ENCODE peak calls at places on chromosomes 6 and 20, in ten cellular contexts. L is type B pancreatic cell, Z is dorsolateral prefrontal cortex, W is NB4, Y is GM12865, D is adrenal gland, K is HFF-Myc, B is heart left ventricle, H is ovary, M is GM23338. P is an unnamed sample.

GRCh38 chr6:152625213-152625612 is 11.9 kb downstream of the SYNE1 start:
- DNase-seq in W (no peak), Y (peak; percentile 47), D (no peak), B (no peak), K (no peak), Z (no peak), M (no peak), L (no peak), H (no peak), P (no peak)

GRCh38 chr6:33313105-33313708 is 671 bp downstream of the TAPBP start:
- DNase-seq in B (peak; percentile 60), K (no peak), W (peak; percentile 89), L (no peak), Z (peak; percentile 35), D (peak; percentile 58), M (peak; percentile 75), Y (peak; percentile 34), H (no peak), P (no peak)

GRCh38 chr6:21001736-21002135 is 467.5 kb downstream of the CDKAL1 start:
- DNase-seq in Y (no peak), H (no peak), D (no peak), M (no peak), L (no peak), K (no peak), W (no peak), Z (no peak), B (no peak), P (no peak)

GRCh38 chr20:9028419-9028818 is 40.5 kb upstream of the PLCB4 start:
- DNase-seq in Z (no peak), L (no peak), Y (no peak), H (no peak), M (no peak), K (no peak), W (no peak), D (no peak), B (no peak), P (no peak)

GRCh38 chr6:136635615-136636014 is 85.4 kb upstream of the MAP7 start:
- DNase-seq in Z (no peak), L (no peak), W (no peak), D (no peak), B (no peak), Y (no peak), K (no peak), M (no peak), H (no peak), P (no peak)

GRCh38 chr20:16441526-16442164 is 131.6 kb downstream of the KIF16B start:
- DNase-seq in H (no peak), B (no peak), K (no peak), Y (no peak), M (no peak), W (no peak), Z (no peak), D (no peak), L (no peak), P (no peak)

GRCh38 chr6:120584111-120584760 is 750.0 kb downstream of the TBC1D32 start:
- DNase-seq in K (no peak), Y (no peak), Z (no peak), L (no peak), H (no peak), M (peak; percentile 17), D (no peak), W (no peak), B (no peak), P (no peak)

GRCh38 chr20:22861990-22862389 is 173.1 kb upstream of the SSTR4 start:
- DNase-seq in W (no peak), L (no peak), K (no peak), Z (no peak), H (no peak), D (peak; percentile 62), M (no peak), Y (no peak), B (peak; percentile 77), P (no peak)

DNA sequence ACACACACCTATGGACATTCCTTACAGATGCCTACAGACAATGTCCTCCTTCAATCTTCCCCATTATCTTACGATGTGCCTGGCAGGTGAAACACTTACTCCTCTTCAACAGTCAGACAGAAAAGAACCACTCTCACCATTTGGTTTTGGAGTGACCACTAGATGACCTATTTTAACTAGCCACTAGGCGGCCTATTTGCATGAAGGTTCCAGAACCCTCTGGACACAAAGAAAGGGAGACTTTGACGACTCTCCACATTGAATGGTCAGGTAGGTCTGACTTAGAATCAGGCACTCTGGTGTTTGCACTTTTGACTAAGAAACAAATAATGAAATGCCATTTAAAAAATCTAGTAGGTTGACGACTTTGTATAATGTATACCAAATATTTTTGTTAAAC is 42.0 kb downstream of the PNLDC1 start:
- DNase-seq in H (no peak), K (no peak), D (no peak), W (no peak), M (peak; percentile 77), L (no peak), B (no peak), Z (no peak), Y (peak; percentile 26), P (no peak)
- TF ChIP-seq CTCF in H (no peak), K (peak; percentile 36), D (no peak), W (peak; percentile 11), M (peak; percentile 62), L (peak; percentile 66), B (no peak), Z (no peak), Y (no peak), P (no peak)

GRCh38 chr6:36548401-36548743 is 1.1 kb upstream of the STK38 start:
- DNase-seq in K (no peak), H (no peak), Y (no peak), D (no peak), W (no peak), Z (no peak), L (no peak), M (no peak), B (no peak), P (no peak)

GRCh38 chr6:36546664-36546957 is 668 bp downstream of the STK38 start:
- DNase-seq in K (no peak), M (no peak), H (no peak), B (no peak), Z (no peak), Y (no peak), L (no peak), D (no peak), W (no peak), P (no peak)

GRCh38 chr6:36547646-36548400 is 544 bp upstream of the STK38 start:
- DNase-seq in H (peak; percentile 22), M (no peak), L (no peak), Z (no peak), W (peak; percentile 22), K (no peak), Y (no peak), D (no peak), B (no peak), P (no peak)

GRCh38 chr6:36545767-36546663 is 1.3 kb downstream of the STK38 start:
- DNase-seq in Z (no peak), H (no peak), K (no peak), B (no peak), D (peak; percentile 38), L (no peak), W (peak; percentile 55), Y (peak; percentile 34), M (peak; percentile 33), P (no peak)

DNA sequence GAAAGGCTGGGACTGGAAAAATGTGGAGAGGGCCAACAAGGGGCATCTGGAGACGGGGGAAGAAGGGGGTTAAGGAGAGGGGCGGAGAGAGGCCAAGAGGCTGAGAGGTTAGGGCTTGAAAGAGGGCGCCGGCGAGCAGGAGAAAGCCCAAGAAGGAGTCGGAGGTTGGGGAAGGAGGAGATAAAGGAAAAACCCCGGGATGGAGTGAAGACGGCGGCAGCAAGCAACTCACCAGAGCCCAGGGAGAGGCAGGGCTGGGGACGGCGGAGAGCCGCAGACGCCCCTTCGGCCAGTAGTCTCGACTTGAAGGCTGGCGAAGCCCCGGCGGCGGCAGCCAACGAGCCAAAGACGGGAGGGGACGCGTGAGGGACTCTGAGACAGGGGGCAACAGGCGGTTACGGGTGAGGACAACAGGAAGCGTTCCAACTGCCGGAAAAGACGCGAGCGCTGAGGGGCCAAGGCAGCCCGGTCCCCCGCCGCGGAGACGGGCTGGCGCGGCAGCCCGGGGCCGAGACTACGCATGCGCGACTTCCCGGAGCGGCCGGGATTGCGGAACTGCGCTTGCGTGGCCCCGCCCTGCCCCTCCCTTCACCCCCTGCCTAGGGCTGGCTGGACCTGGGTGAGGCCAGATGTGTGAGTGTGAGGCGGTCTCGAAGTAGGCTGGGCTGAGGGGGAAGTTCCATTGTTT is at the start of gene STK38:
- DNase-seq in D (peak; percentile 91), B (peak; percentile 95), L (peak; percentile 95), W (peak; percentile 95), Y (peak; percentile 94), Z (peak; percentile 72), H (peak; percentile 95), M (peak; percentile 91), K (peak; percentile 76), P (peak; percentile 98)
- TF ChIP-seq CTCF in D (peak; percentile 10), B (no peak), L (peak; percentile 13), W (no peak), Y (peak; percentile 5), Z (peak; percentile 22), H (no peak), M (no peak), K (no peak), P (peak; percentile 51)

GRCh38 chr20:46129955-46130481 is 11.9 kb downstream of the CD40 start:
- DNase-seq in B (no peak), Z (no peak), H (no peak), Y (peak; percentile 76), W (no peak), K (no peak), M (peak; percentile 31), D (no peak), L (no peak), P (no peak)

GRCh38 chr20:46130534-46130933 is 12.4 kb downstream of the CD40 start:
- DNase-seq in M (no peak), W (no peak), B (no peak), K (no peak), L (no peak), D (no peak), Y (peak; percentile 61), Z (no peak), H (no peak), P (no peak)

GRCh38 chr20:46127396-46128010 is 9.4 kb downstream of the CD40 start:
- DNase-seq in M (no peak), H (no peak), B (no peak), K (no peak), D (no peak), L (no peak), Z (no peak), Y (no peak), W (no peak), P (no peak)

GRCh38 chr20:46126440-46127056 is 8.4 kb downstream of the CD40 start:
- DNase-seq in D (no peak), W (no peak), B (no peak), Z (no peak), L (no peak), M (no peak), Y (no peak), K (no peak), H (no peak), P (no peak)

DNA sequence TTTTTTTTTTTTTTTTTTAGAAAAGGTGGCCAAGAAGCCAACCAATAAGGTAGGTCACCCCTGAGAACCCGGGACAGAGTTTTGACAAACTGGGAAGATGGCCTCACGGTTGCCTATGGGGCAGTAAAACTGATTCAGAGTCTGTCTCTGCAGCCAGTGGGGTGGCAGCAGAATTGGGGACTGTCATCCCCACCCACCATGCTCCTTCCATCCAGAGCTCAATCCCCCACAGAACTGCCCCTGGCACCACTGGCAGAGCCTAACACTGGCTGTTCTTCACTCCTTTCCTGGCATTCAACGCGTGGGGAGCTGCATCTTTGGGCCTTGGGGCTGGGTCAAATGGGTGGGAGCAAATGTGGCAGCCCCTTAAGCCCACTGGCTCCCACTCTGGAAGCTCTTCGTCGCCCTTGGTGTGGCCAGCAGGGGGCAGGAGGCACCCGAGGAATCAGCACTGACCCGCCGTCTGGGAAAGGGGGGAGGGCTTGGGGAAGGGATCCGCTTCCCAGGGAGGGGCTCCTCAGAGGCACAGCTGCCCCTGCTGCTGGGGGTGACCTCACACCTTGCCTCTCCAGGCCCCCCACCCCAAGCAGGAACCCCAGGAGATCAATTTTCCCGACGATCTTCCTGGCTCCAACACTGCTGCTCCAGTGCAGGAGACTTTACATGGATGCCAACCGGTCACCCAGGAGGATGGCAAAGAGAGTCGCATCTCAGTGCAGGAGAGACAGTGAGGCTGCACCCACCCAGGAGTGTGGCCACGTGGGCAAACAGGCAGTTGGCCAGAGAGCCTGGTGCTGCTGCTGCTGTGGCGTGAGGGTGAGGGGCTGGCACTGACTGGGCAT is 10.4 kb downstream of the CD40 start:
- DNase-seq in W (peak; percentile 42), D (peak; percentile 28), B (no peak), H (no peak), Z (peak; percentile 40), L (no peak), K (no peak), Y (no peak), M (peak; percentile 70), P (no peak)
- TF ChIP-seq CTCF in W (peak; percentile 77), D (peak; percentile 61), B (peak; percentile 56), H (peak; percentile 32), Z (peak; percentile 76), L (peak; percentile 79), K (peak; percentile 55), Y (peak; percentile 52), M (peak; percentile 76), P (peak; percentile 58)

GRCh38 chr6:138517635-138518034 is 18.3 kb upstream of the NHSL1 start:
- DNase-seq in W (peak; percentile 71), K (no peak), Y (peak; percentile 74), Z (no peak), B (no peak), M (peak; percentile 85), L (no peak), D (peak; percentile 32), H (peak; percentile 29), P (peak; percentile 68)

GRCh38 chr6:138521800-138522199 is 22.5 kb upstream of the NHSL1 start:
- DNase-seq in D (no peak), Z (no peak), L (no peak), H (no peak), M (no peak), B (no peak), W (peak; percentile 62), K (no peak), Y (no peak), P (no peak)

GRCh38 chr6:138522611-138523010 is 23.3 kb upstream of the NHSL1 start:
- DNase-seq in L (no peak), Z (no peak), M (no peak), B (no peak), D (no peak), W (no peak), Y (no peak), H (no peak), K (no peak), P (no peak)

GRCh38 chr6:138518054-138518453 is 18.8 kb upstream of the NHSL1 start:
- DNase-seq in H (no peak), M (no peak), Y (no peak), K (no peak), B (no peak), D (no peak), Z (no peak), W (no peak), L (no peak), P (no peak)

GRCh38 chr6:138520463-138520862 is 21.2 kb upstream of the NHSL1 start:
- DNase-seq in B (no peak), H (no peak), Y (peak; percentile 21), K (no peak), Z (no peak), W (peak; percentile 28), D (no peak), M (no peak), L (no peak), P (peak; percentile 16)
- TF ChIP-seq CTCF in B (no peak), H (peak; percentile 28), Y (no peak), K (peak; percentile 25), Z (peak; percentile 38), W (no peak), D (peak; percentile 46), M (peak; percentile 50), L (peak; percentile 70), P (no peak)

P was measured in GM10248.